ENCODE peak calls at places on chromosome X, in four cellular contexts. R is brain microvascular endothelial cell, B is left colon, G is AG09309. O is an unnamed sample.

GRCh38 chrX:101462892-101463291 is 22.4 kb upstream of the ARMCX4 start:
- DNase-seq in B (no peak), R (peak; percentile 24), G (no peak), O (no peak)

GRCh38 chrX:38278682-38279081 is 48.6 kb downstream of the RPGR start:
- DNase-seq in R (no peak), G (peak; percentile 11), B (no peak), O (no peak)

GRCh38 chrX:24204331-24204730 is 54.8 kb downstream of the ZFX start:
- DNase-seq in G (peak; percentile 39), R (peak; percentile 27), B (no peak), O (no peak)

GRCh38 chrX:94097852-94098251 is 423.8 kb downstream of the FAM133A start:
- DNase-seq in B (no peak), G (no peak), R (no peak), O (no peak)

GRCh38 chrX:9785944-9786741 is at the start of gene SHROOM2:
- DNase-seq in R (no peak), B (peak; percentile 43), G (no peak), O (no peak)

GRCh38 chrX:16785247-16786138 is 773 bp upstream of the TXLNG start:
- DNase-seq in B (peak; percentile 59), R (no peak), G (no peak), O (no peak)

GRCh38 chrX:11953615-11954014 is 184.7 kb upstream of the FRMPD4 start:
- DNase-seq in R (peak; percentile 82), B (no peak), G (peak; percentile 5), O (no peak)

GRCh38 chrX:109890910-109891502 is 111.9 kb upstream of the TMEM164 start:
- DNase-seq in G (peak; percentile 10), R (peak; percentile 45), B (peak; percentile 50), O (no peak)

GRCh38 chrX:109735241-109735744 is 2.2 kb upstream of the ACSL4 start:
- DNase-seq in G (no peak), B (no peak), R (no peak), O (no peak)

GRCh38 chrX:14357314-14357713 is 172.0 kb upstream of the GLRA2 start:
- DNase-seq in B (no peak), G (no peak), R (no peak), O (no peak)

GRCh38 chrX:952816-953215 is 259.6 kb downstream of the CRLF2 start:
- DNase-seq in R (no peak), B (no peak), G (no peak), O (no peak)

GRCh38 chrX:39427492-39428289 is 626.4 kb downstream of the MID1IP1 start:
- DNase-seq in R (peak; percentile 9), B (no peak), G (no peak), O (no peak)

GRCh38 chrX:120308959-120309872 is 2.0 kb downstream of the TMEM255A start:
- DNase-seq in R (peak; percentile 43), B (peak; percentile 59), G (no peak), O (peak; percentile 28)

GRCh38 chrX:146994163-146994562 is 179.6 kb upstream of the CXorf51A start:
- DNase-seq in R (no peak), B (no peak), G (no peak), O (no peak)

GRCh38 chrX:16222123-16222522 is 54.8 kb downstream of the MAGEB17 start:
- DNase-seq in R (peak; percentile 58), G (peak; percentile 10), B (no peak), O (no peak)

GRCh38 chrX:71181558-71181909 is 36.9 kb downstream of the NLGN3 start:
- DNase-seq in R (no peak), G (no peak), B (peak; percentile 28), O (no peak)

GRCh38 chrX:17361620-17362019 is 13.4 kb upstream of the NHS start:
- DNase-seq in G (no peak), R (no peak), B (no peak), O (no peak)

GRCh38 chrX:84188320-84188834 is 378 bp upstream of the RPS6KA6 start:
- DNase-seq in B (peak; percentile 69), R (peak; percentile 2), G (no peak), O (peak; percentile 3)

GRCh38 chrX:13051529-13052172 is 7.2 kb upstream of the FAM9C start:
- DNase-seq in G (no peak), B (no peak), R (no peak), O (no peak)

GRCh38 chrX:18961686-18962085 is 22.2 kb downstream of the PHKA2 start:
- DNase-seq in G (no peak), R (peak; percentile 12), B (no peak), O (no peak)

GRCh38 chrX:131405497-131405896 is 116.4 kb upstream of the IGSF1 start:
- DNase-seq in G (no peak), R (no peak), B (no peak), O (no peak)

GRCh38 chrX:63713510-63713909 is 71.5 kb downstream of the ARHGEF9 start:
- DNase-seq in B (no peak), R (no peak), G (no peak), O (no peak)

GRCh38 chrX:34300871-34301270 is 168.8 kb upstream of the FAM47A start:
- DNase-seq in G (peak; percentile 3), B (no peak), R (peak; percentile 53), O (no peak)

GRCh38 chrX:28189011-28189410 is 207.8 kb upstream of the DCAF8L1 start:
- DNase-seq in R (peak; percentile 41), G (no peak), B (no peak), O (no peak)

GRCh38 chrX:103941201-103941975 is 21.0 kb upstream of the TMSB15B start:
- DNase-seq in B (no peak), R (no peak), G (peak; percentile 4), O (no peak)